ENCODE peak calls at places on chromosomes 4 and X, in five cellular contexts. H, Q, Z, A and P are unnamed samples.

GRCh38 chr4:68905598-68906237 is 45.9 kb downstream of the UGT2A3 start:
- DNase-seq in H (no peak), Q (no peak), Z (no peak), A (no peak), P (no peak)

GRCh38 chr4:73231518-73232487 is 26.8 kb downstream of the ANKRD17 start:
- DNase-seq in H (no peak), Q (no peak), Z (no peak), A (no peak), P (no peak)

GRCh38 chr4:109559983-109560686 is at the start of gene MCUB:
- DNase-seq in H (peak), Q (peak), Z (peak), A (peak), P (peak)

GRCh38 chr4:80362578-80363181 is 27.1 kb downstream of the CFAP299 start:
- DNase-seq in H (no peak), Q (peak), Z (peak), A (peak), P (peak)

GRCh38 chr4:16532240-16532990 is 306.1 kb upstream of the TAPT1 start:
- DNase-seq in H (no peak), Q (no peak), Z (no peak), A (no peak), P (no peak)

GRCh38 chr4:78666830-78667258 is 109.3 kb upstream of the BMP2K start:
- DNase-seq in H (no peak), Q (no peak), Z (no peak), A (no peak), P (no peak)

GRCh38 chrX:49282647-49283011 is 13.0 kb downstream of the PPP1R3F start:
- DNase-seq in H (no peak), Q (no peak), Z (peak), A (peak), P (no peak)

GRCh38 chrX:132488092-132488749 is 617 bp downstream of the MBNL3 start:
- DNase-seq in H (no peak), Q (no peak), Z (no peak), A (no peak), P (no peak)

GRCh38 chr4:72843466-72843865 is 226.1 kb downstream of the COX18 start:
- DNase-seq in H (no peak), Q (no peak), Z (no peak), A (no peak), P (no peak)

GRCh38 chr4:138242076-138242829 is at the start of gene SLC7A11:
- DNase-seq in H (peak), Q (peak), Z (peak), A (peak), P (peak)

GRCh38 chr4:7381221-7381889 is 53.4 kb downstream of the PSAPL1 start:
- DNase-seq in H (no peak), Q (no peak), Z (no peak), A (no peak), P (no peak)
- TF ChIP-seq KDM1A in H (no peak), Q (no peak), Z (no peak), A (no peak), P (no peak)

DNA sequence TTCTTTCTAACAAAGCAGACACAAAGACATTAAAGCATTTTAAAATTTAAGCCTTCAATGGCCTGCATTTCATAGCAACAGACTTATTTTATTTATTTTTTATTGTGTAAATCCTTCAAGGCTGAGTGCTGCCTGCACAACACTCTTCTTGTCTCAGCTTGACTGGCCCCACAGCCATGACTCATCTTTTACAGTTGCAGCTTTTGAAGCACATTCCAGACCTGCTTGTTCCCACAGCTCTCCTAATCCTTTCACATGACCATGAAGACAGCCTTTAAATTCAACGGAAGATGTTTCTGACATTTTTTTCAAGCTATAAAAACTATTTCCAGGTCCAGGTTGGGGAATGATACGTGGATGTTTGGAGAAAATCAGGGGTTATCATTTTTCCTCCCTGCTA is 276.9 kb upstream of the TACR3 start:
- DNase-seq in H (no peak), Q (peak), Z (peak), A (no peak), P (no peak)
- TF ChIP-seq KDM1A in H (no peak), Q (no peak), Z (no peak), A (no peak), P (no peak)

GRCh38 chr4:29277381-29277780 is 1442.8 kb upstream of the PCDH7 start:
- DNase-seq in H (no peak), Q (no peak), Z (no peak), A (no peak), P (no peak)
- TF ChIP-seq KDM1A in H (no peak), Q (no peak), Z (no peak), A (no peak), P (no peak)

DNA sequence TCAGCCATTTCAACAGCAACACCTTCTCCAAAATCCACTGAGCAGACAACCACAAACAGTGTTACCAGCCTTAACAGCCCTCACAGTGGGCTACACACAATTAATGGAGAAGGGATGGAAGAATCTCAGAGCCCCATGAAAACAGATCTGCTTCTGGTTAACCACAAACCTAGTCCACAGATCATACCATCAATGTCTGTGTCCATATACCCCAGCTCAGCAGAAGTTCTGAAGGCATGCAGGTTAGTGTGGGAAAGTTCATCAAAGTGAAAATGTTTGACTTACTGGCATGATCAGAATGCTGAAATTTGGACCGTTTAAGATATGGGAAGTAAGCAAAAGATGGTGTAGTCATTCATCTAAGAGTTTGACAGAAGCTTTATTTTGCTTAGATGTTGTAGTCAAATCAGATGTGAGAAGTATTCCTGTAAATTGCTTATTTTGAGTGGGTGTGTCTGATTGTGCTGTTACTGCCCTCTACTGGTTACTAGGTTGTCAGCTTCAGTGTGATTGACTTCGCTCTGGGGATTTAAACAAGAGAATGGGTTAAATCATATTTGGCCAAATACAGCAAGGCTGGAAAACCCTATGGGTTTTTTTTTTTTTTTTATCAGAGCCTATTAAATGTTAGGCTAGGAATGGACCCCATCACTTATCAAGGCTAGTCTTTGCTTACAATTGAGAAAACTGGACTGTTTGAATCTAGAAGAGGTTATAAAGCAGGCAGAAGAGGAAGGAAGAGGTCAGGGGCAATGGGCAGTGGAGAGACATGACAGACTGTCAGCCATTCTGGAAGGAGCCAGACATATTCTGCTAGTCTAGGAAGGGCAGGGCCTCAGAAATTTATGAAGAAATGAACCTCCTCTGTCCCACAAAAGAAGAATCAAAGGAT is 130.3 kb downstream of the DIPK2B start:
- DNase-seq in H (peak), Q (peak), Z (peak), A (peak), P (no peak)
- TF ChIP-seq KDM1A in H (no peak), Q (no peak), Z (no peak), A (no peak), P (no peak)

DNA sequence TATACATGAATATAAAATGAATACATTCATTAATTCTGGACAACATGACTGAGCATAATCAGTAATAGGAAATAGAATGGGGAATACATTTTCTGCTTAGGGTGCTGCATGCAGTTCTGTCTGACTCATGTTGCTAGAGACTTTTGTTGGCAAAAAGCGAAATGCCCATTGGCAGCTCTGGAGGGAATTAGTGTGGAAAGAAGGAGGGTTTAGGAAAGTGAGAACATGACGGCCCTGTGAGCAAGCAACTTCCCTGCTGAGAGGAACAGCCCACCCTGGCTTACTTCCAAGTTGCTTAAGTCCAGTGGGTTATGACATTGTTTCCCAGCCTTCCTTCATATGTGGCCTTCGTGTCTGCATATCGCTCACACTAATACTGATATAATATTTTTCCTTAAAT is 13.8 kb downstream of the MAD2L1 start:
- DNase-seq in H (no peak), Q (no peak), Z (peak), A (peak), P (no peak)
- TF ChIP-seq KDM1A in H (no peak), Q (no peak), Z (no peak), A (no peak), P (no peak)

DNA sequence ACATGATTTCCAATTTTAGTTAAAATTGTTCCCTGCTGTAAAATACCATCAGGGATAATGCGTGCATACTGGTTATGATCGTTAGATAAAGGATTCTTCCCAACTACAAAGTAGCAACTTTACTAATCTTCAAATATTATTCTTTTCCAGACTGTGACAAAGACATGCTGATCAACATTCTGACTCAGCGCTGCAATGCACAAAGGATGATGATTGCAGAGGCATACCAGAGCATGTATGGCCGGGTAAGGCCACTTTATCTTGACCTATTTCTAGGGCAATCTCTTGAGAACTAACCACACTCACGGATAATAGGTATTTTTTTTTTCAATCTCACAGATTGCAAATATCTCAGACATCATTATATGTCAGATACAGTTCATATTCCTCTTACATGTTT is 47.0 kb downstream of the ANXA10 start:
- DNase-seq in H (no peak), Q (no peak), Z (peak), A (no peak), P (no peak)
- TF ChIP-seq KDM1A in H (no peak), Q (no peak), Z (no peak), A (no peak), P (no peak)

DNA sequence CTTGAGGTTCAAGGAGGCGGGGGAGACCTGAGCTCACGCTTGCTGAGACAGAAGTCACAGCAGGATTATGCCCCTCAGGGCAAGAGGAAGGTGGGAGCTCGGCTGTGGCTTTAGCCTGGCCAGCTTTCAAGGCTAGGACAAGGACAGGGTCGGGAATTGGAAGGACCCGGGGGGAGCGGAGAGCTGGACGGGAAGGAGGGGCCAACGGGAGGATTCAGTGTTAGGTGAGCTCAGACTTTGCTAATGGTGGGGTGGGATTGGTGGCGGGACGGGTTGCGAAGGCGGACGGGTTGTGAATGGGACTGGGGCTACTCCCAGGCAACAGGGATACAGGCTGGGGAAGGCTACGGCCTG is 219 bp downstream of the RIBC1 start:
- DNase-seq in H (no peak), Q (no peak), Z (no peak), A (no peak), P (no peak)
- TF ChIP-seq KDM1A in H (no peak), Q (no peak), Z (no peak), A (no peak), P (no peak)

GRCh38 chrX:52574416-52575275 is 57.8 kb upstream of the XAGE1B start:
- DNase-seq in H (peak), Q (peak), Z (peak), A (peak), P (no peak)

GRCh38 chrX:52577464-52578173 is 60.8 kb upstream of the XAGE1B start:
- DNase-seq in H (no peak), Q (no peak), Z (no peak), A (no peak), P (no peak)

GRCh38 chrX:52576474-52576873 is 59.6 kb upstream of the XAGE1B start:
- DNase-seq in H (no peak), Q (no peak), Z (no peak), A (no peak), P (no peak)

GRCh38 chrX:52576946-52577345 is 60.1 kb upstream of the XAGE1B start:
- DNase-seq in H (no peak), Q (no peak), Z (no peak), A (no peak), P (no peak)
- TF ChIP-seq KDM1A in H (no peak), Q (no peak), Z (no peak), A (no peak), P (no peak)

GRCh38 chrX:71496476-71496875 is 36.4 kb upstream of the OGT start:
- DNase-seq in H (no peak), Q (no peak), Z (no peak), A (no peak), P (no peak)

GRCh38 chrX:71492086-71493065 is 40.5 kb upstream of the OGT start:
- DNase-seq in H (no peak), Q (no peak), Z (peak), A (no peak), P (no peak)

GRCh38 chrX:71487814-71488213 is 45.1 kb upstream of the OGT start:
- DNase-seq in H (no peak), Q (peak), Z (no peak), A (no peak), P (no peak)

GRCh38 chrX:71489540-71489939 is 43.4 kb upstream of the OGT start:
- DNase-seq in H (no peak), Q (no peak), Z (no peak), A (no peak), P (no peak)

GRCh38 chrX:71493111-71493613 is 39.7 kb upstream of the OGT start:
- DNase-seq in H (no peak), Q (peak), Z (no peak), A (no peak), P (no peak)
- TF ChIP-seq KDM1A in H (no peak), Q (no peak), Z (no peak), A (no peak), P (no peak)